ENCODE peak calls at places on chromosomes 13 and 19, in nine cellular contexts. U, P, S, N, F, T, J, Q and X are unnamed samples.

GRCh38 chr13:23372264-23372905 is 61.1 kb downstream of the SACS start:
- DNase-seq in U (no peak), P (no peak), S (peak; percentile 10), N (no peak), F (no peak), T (no peak), J (peak; percentile 39), Q (no peak), X (no peak)

GRCh38 chr13:102214956-102215355 is 186.9 kb downstream of the FGF14 start:
- DNase-seq in U (no peak), P (no peak), S (no peak), N (no peak), F (no peak), T (no peak), J (no peak), Q (no peak), X (no peak)

GRCh38 chr19:35642312-35642711 is 767 bp downstream of the ETV2 start:
- DNase-seq in U (no peak), P (no peak), S (no peak), N (no peak), F (no peak), T (no peak), J (no peak), Q (no peak), X (no peak)

GRCh38 chr19:7366701-7367420 is 18.1 kb downstream of the ARHGEF18 start:
- DNase-seq in U (peak; percentile 36), P (peak; percentile 33), S (peak; percentile 34), N (peak; percentile 46), F (no peak), T (peak; percentile 48), J (no peak), Q (no peak), X (no peak)

GRCh38 chr19:16627194-16627927 is 643 bp downstream of the MED26 start:
- DNase-seq in U (no peak), P (peak; percentile 26), S (peak; percentile 14), N (no peak), F (peak; percentile 47), T (no peak), J (peak; percentile 33), Q (peak; percentile 2), X (no peak)

GRCh38 chr19:4130635-4131438 is 6.9 kb upstream of the MAP2K2 start:
- DNase-seq in U (peak; percentile 77), P (no peak), S (peak; percentile 58), N (peak; percentile 69), F (no peak), T (no peak), J (peak; percentile 60), Q (no peak), X (no peak)

GRCh38 chr13:51955841-51956603 is 55.2 kb downstream of the ATP7B start:
- DNase-seq in U (no peak), P (peak; percentile 64), S (no peak), N (no peak), F (no peak), T (no peak), J (no peak), Q (no peak), X (no peak)

GRCh38 chr19:48391100-48392005 is at the start of gene KDELR1:
- DNase-seq in U (peak; percentile 62), P (peak; percentile 82), S (peak; percentile 66), N (peak; percentile 32), F (peak; percentile 86), T (no peak), J (peak; percentile 93), Q (peak; percentile 59), X (no peak)

GRCh38 chr19:51714848-51715247 is 8.9 kb downstream of the HAS1 start:
- DNase-seq in U (no peak), P (no peak), S (no peak), N (peak; percentile 18), F (no peak), T (no peak), J (no peak), Q (no peak), X (no peak)

GRCh38 chr13:42453091-42453645 is 120.8 kb upstream of the TNFSF11 start:
- DNase-seq in U (no peak), P (no peak), S (no peak), N (no peak), F (no peak), T (no peak), J (no peak), Q (no peak), X (no peak)

GRCh38 chr19:2624537-2625091 is 77.9 kb downstream of the GNG7 start:
- DNase-seq in U (no peak), P (no peak), S (no peak), N (no peak), F (peak; percentile 87), T (no peak), J (no peak), Q (no peak), X (no peak)